ENCODE peak calls at places on chromosomes 13 and 19, in nine cellular contexts. F is breast epithelium, T is GM12878, E is spleen, C is sigmoid colon, Y is vagina, O is upper lobe of left lung, B is transverse colon, G is H1. Z is an unnamed sample.

GRCh38 chr19:33159149-33159548 is 27.2 kb downstream of the WDR88 start:
- DNase-seq in F (no peak), T (no peak), E (peak), C (no peak), Y (no peak), O (no peak), B (no peak), G (no peak), Z (no peak)

GRCh38 chr19:4495471-4495870 is 22.8 kb downstream of the PLIN4 start:
- DNase-seq in F (no peak), T (no peak), E (no peak), C (no peak), Y (no peak), O (no peak), B (no peak), G (no peak), Z (no peak)

GRCh38 chr13:32232263-32232662 is 82.9 kb downstream of the ZAR1L start:
- DNase-seq in F (no peak), T (no peak), E (no peak), C (no peak), Y (no peak), O (no peak), B (no peak), G (no peak), Z (no peak)

GRCh38 chr13:25963681-25964080 is 88.1 kb downstream of the SHISA2 start:
- DNase-seq in F (no peak), T (no peak), E (no peak), C (no peak), Y (no peak), O (no peak), B (no peak), G (no peak), Z (no peak)

GRCh38 chr13:94419304-94419943 is 60.1 kb downstream of the DCT start:
- DNase-seq in F (no peak), T (no peak), E (no peak), C (no peak), Y (no peak), O (no peak), B (no peak), G (no peak), Z (peak)

GRCh38 chr13:79593611-79594275 is 112.8 kb downstream of the NDFIP2 start:
- DNase-seq in F (no peak), T (no peak), E (no peak), C (no peak), Y (no peak), O (no peak), B (no peak), G (no peak), Z (no peak)

GRCh38 chr13:98221234-98221633 is 44.2 kb upstream of the RNF113B start:
- DNase-seq in F (no peak), T (no peak), E (no peak), C (no peak), Y (no peak), O (no peak), B (no peak), G (no peak), Z (no peak)

GRCh38 chr13:75550159-75550567 is 572 bp downstream of the UCHL3 start:
- DNase-seq in F (no peak), T (no peak), E (no peak), C (no peak), Y (no peak), O (no peak), B (peak), G (no peak), Z (no peak)

GRCh38 chr19:5559804-5560133 is 8.0 kb downstream of the TINCR start:
- DNase-seq in F (no peak), T (no peak), E (no peak), C (no peak), Y (no peak), O (no peak), B (no peak), G (no peak), Z (no peak)

GRCh38 chr19:4012975-4013634 is 5.6 kb downstream of the PIAS4 start:
- DNase-seq in F (no peak), T (no peak), E (no peak), C (peak), Y (no peak), O (no peak), B (no peak), G (no peak), Z (no peak)

GRCh38 chr13:90696254-90696653 is 651.2 kb upstream of the MIR17HG start:
- DNase-seq in F (no peak), T (no peak), E (no peak), C (no peak), Y (no peak), O (no peak), B (no peak), G (no peak), Z (no peak)

DNA sequence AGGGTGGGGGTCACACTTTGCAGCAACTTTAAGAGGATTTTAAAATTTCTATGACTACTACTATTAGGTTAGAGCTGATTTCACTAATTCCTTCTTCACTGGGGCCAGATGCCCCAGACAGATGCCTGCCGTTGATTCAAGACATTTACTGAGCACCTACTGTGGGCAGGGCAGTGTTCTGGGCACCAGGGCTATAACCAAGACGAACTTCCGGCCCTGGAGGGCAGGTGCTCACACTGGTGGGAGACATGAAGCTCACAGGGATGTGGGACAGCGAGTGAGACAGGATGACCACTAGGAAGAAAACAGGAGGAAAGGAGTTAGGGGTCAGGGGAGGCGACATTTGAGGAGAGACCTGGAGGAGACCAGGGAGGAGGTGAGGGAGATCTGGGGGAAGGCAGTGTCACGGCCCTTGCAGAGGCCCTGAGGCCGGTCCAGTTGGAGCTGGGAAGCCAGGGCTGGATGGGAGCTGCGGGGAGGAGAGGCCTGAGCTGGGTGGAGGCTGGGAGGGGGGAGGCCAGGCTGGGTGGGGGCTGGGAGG is 9.7 kb downstream of the TPGS1 start:
- DNase-seq in F (no peak), T (no peak), E (no peak), C (no peak), Y (no peak), O (no peak), B (no peak), G (no peak), Z (no peak)
- TF ChIP-seq POLR2AphosphoS5 in F (no peak), T (no peak), E (no peak), C (no peak), Y (no peak), O (no peak), B (no peak), G (no peak), Z (no peak)

GRCh38 chr19:2700660-2701360 is 1.7 kb downstream of the GNG7 start:
- DNase-seq in F (no peak), T (no peak), E (peak), C (no peak), Y (no peak), O (no peak), B (no peak), G (no peak), Z (no peak)
- H3K4me3 ChIP-seq in F (peak), T (peak), E (no peak), C (no peak), Y (no peak), O (no peak), B (no peak), G (no peak), Z (no peak)

GRCh38 chr19:55464039-55464668 is 397 bp downstream of the C19orf85 start:
- DNase-seq in F (no peak), T (no peak), E (peak), C (no peak), Y (no peak), O (no peak), B (no peak), G (no peak), Z (no peak)
- TF ChIP-seq POLR2AphosphoS5 in F (no peak), T (no peak), E (no peak), C (no peak), Y (no peak), O (no peak), B (no peak), G (no peak), Z (no peak)

GRCh38 chr19:50819636-50820035 is 4.0 kb downstream of the KLK1 start:
- DNase-seq in F (no peak), T (no peak), E (no peak), C (no peak), Y (no peak), O (no peak), B (no peak), G (no peak), Z (no peak)
- H3K4me3 ChIP-seq in F (no peak), T (peak), E (no peak), C (no peak), Y (no peak), O (no peak), B (no peak), G (peak), Z (no peak)

GRCh38 chr13:40384976-40385857 is 281.2 kb downstream of the FOXO1 start:
- DNase-seq in F (no peak), T (no peak), E (no peak), C (no peak), Y (no peak), O (no peak), B (no peak), G (no peak), Z (no peak)
- TF ChIP-seq POLR2AphosphoS5 in F (no peak), T (no peak), E (no peak), C (no peak), Y (no peak), O (no peak), B (no peak), G (no peak), Z (no peak)

DNA sequence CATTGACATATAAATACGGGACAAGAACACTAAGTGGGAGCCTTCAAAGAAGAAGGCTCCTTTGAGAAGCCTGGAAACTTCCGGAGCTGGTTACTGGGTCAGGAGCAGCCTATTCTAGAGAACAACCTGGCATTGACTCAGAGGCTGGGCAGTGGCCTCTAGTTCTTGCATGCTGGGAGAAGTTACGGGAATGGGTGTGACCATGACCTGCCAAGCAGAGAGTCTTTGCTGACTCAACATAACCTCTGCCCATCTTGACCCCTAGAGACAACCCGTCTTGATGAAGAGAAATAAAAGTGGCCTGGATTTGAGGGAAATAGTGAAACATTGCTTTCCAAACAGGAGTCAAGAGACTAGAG is 21.0 kb downstream of the STARD13 start:
- DNase-seq in F (no peak), T (no peak), E (no peak), C (no peak), Y (no peak), O (peak), B (peak), G (no peak), Z (no peak)
- H3K4me3 ChIP-seq in F (no peak), T (no peak), E (no peak), C (no peak), Y (no peak), O (no peak), B (no peak), G (no peak), Z (no peak)

GRCh38 chr13:66362485-66362884 is 867.7 kb downstream of the PCDH9 start:
- DNase-seq in F (no peak), T (no peak), E (no peak), C (no peak), Y (no peak), O (no peak), B (no peak), G (no peak), Z (no peak)

GRCh38 chr13:66365101-66365500 is 865.0 kb downstream of the PCDH9 start:
- DNase-seq in F (no peak), T (no peak), E (no peak), C (no peak), Y (no peak), O (no peak), B (no peak), G (no peak), Z (no peak)

GRCh38 chr13:66364346-66364745 is 865.8 kb downstream of the PCDH9 start:
- DNase-seq in F (no peak), T (no peak), E (no peak), C (no peak), Y (no peak), O (no peak), B (no peak), G (no peak), Z (no peak)

DNA sequence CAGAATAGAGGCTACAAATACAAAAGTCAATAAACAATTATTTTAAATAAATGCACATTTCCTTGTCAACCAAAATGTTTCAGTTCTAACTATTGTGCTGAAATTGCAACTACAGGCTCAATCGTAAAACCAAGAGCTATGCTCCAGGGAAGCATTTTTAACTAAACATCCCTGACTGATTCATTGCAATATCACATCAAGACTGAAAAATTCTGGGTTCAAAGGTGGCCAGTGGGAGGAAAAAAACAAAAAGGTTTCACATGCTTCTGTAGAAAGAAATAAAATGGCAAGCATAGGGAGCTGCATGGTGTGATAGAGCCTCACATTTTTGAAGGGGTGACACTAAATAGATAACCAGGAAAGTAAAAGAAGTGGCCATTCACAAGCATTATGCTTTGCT is 862.8 kb downstream of the PCDH9 start:
- DNase-seq in F (no peak), T (no peak), E (no peak), C (no peak), Y (no peak), O (no peak), B (no peak), G (no peak), Z (no peak)
- TF ChIP-seq POLR2AphosphoS5 in F (no peak), T (no peak), E (no peak), C (no peak), Y (no peak), O (no peak), B (no peak), G (no peak), Z (no peak)

GRCh38 chr13:50208826-50209335 is 193.6 kb downstream of the KCNRG start:
- DNase-seq in F (peak), T (no peak), E (peak), C (peak), Y (no peak), O (peak), B (peak), G (peak), Z (peak)
- H3K4me3 ChIP-seq in F (peak), T (no peak), E (no peak), C (peak), Y (no peak), O (peak), B (no peak), G (no peak), Z (peak)

GRCh38 chr19:48255376-48256303 is at the start of gene CARD8:
- DNase-seq in F (peak), T (peak), E (peak), C (peak), Y (peak), O (peak), B (peak), G (peak), Z (peak)
- TF ChIP-seq POLR2AphosphoS5 in F (peak), T (peak), E (peak), C (peak), Y (peak), O (peak), B (peak), G (peak), Z (peak)

GRCh38 chr13:23470706-23471610 is 37.5 kb upstream of the SACS start:
- DNase-seq in F (no peak), T (no peak), E (no peak), C (no peak), Y (no peak), O (no peak), B (no peak), G (no peak), Z (no peak)

GRCh38 chr13:23468811-23469210 is 35.3 kb upstream of the SACS start:
- DNase-seq in F (no peak), T (no peak), E (no peak), C (no peak), Y (no peak), O (no peak), B (no peak), G (no peak), Z (no peak)

GRCh38 chr13:23473236-23473635 is 39.7 kb upstream of the SACS start:
- DNase-seq in F (no peak), T (no peak), E (no peak), C (no peak), Y (no peak), O (no peak), B (no peak), G (no peak), Z (no peak)

GRCh38 chr13:23469901-23470525 is 36.5 kb upstream of the SACS start:
- DNase-seq in F (no peak), T (no peak), E (no peak), C (no peak), Y (no peak), O (no peak), B (no peak), G (no peak), Z (no peak)

GRCh38 chr13:23472189-23472588 is 38.7 kb upstream of the SACS start:
- DNase-seq in F (no peak), T (no peak), E (no peak), C (no peak), Y (no peak), O (no peak), B (no peak), G (no peak), Z (no peak)
- H3K4me3 ChIP-seq in F (no peak), T (no peak), E (no peak), C (no peak), Y (no peak), O (no peak), B (no peak), G (no peak), Z (no peak)

Z was measured in Panc1.